ENCODE peak calls at places on chromosomes 5 and 9, in four cellular contexts. Y, P, X and Z are unnamed samples.

GRCh38 chr9:37899041-37899440 is 4.9 kb downstream of the SLC25A51 start:
- DNase-seq in P (no peak), Y (no peak), X (no peak), Z (no peak)

GRCh38 chr5:121319292-121319691 is 532.4 kb upstream of the FTMT start:
- DNase-seq in X (no peak), P (no peak), Y (no peak), Z (no peak)

GRCh38 chr5:172678902-172679301 is 37.8 kb downstream of the NEURL1B start:
- DNase-seq in X (no peak), Y (peak; percentile 53), P (no peak), Z (no peak)

GRCh38 chr5:93580387-93581100 is 475 bp downstream of the NR2F1-AS1 start:
- DNase-seq in P (peak; percentile 11), X (no peak), Y (no peak), Z (no peak)

GRCh38 chr9:131174681-131175239 is 49.4 kb downstream of the NUP214 start:
- DNase-seq in X (no peak), Y (no peak), P (no peak), Z (no peak)

GRCh38 chr5:1789838-1790462 is 9.7 kb downstream of the MRPL36 start:
- DNase-seq in X (no peak), P (peak; percentile 59), Y (no peak), Z (no peak)

GRCh38 chr9:123940721-123941534 is 11.0 kb upstream of the DENND1A start:
- DNase-seq in P (no peak), X (no peak), Y (no peak), Z (no peak)

GRCh38 chr5:13659391-13659790 is 285.1 kb downstream of the DNAH5 start:
- DNase-seq in Y (no peak), X (no peak), P (no peak), Z (no peak)

GRCh38 chr5:160213537-160213936 is 15.8 kb upstream of the FABP6 start:
- DNase-seq in Y (no peak), P (peak; percentile 66), X (no peak), Z (no peak)

GRCh38 chr5:76521240-76521758 is 101.9 kb downstream of the F2RL2 start:
- DNase-seq in P (peak; percentile 73), X (no peak), Y (no peak), Z (no peak)

GRCh38 chr9:14383296-14383695 is 69.4 kb upstream of the NFIB start:
- DNase-seq in P (peak; percentile 14), X (no peak), Y (no peak), Z (no peak)

GRCh38 chr5:107389130-107389553 is 281.6 kb downstream of the EFNA5 start:
- DNase-seq in X (peak; percentile 31), Y (no peak), P (peak; percentile 94), Z (no peak)

GRCh38 chr9:21381752-21382339 is 3.4 kb downstream of the IFNA2 start:
- DNase-seq in X (no peak), P (no peak), Y (peak; percentile 51), Z (peak; percentile 74)

GRCh38 chr5:180437336-180437735 is 56.8 kb upstream of the CNOT6 start:
- DNase-seq in X (no peak), Y (no peak), P (no peak), Z (no peak)

GRCh38 chr9:132090771-132091170 is 11.1 kb upstream of the MED27 start:
- DNase-seq in P (peak; percentile 50), X (no peak), Y (no peak), Z (no peak)

GRCh38 chr5:32712463-32713395 is 1.6 kb downstream of the NPR3 start:
- DNase-seq in Y (no peak), P (no peak), X (no peak), Z (no peak)

GRCh38 chr5:123754903-123755302 is 242.9 kb downstream of the CSNK1G3 start:
- DNase-seq in P (no peak), X (no peak), Y (no peak), Z (no peak)

GRCh38 chr5:6914336-6914735 is 201.1 kb downstream of the TENT4A start:
- DNase-seq in X (no peak), Y (no peak), P (no peak), Z (no peak)

GRCh38 chr9:20511680-20512079 is 110.6 kb downstream of the MLLT3 start:
- DNase-seq in Y (no peak), X (no peak), P (no peak), Z (no peak)

GRCh38 chr5:2330731-2331130 is 420.7 kb downstream of the IRX2 start:
- DNase-seq in X (no peak), P (no peak), Y (no peak), Z (no peak)

GRCh38 chr5:61362796-61363364 is 30.8 kb downstream of the ZSWIM6 start:
- DNase-seq in P (no peak), Y (no peak), X (no peak), Z (no peak)

GRCh38 chr5:107615173-107615856 is 55.4 kb downstream of the EFNA5 start:
- DNase-seq in X (no peak), P (peak; percentile 16), Y (no peak), Z (no peak)

GRCh38 chr5:65796269-65796668 is 74.3 kb downstream of the NLN start:
- DNase-seq in P (no peak), Y (no peak), X (no peak), Z (no peak)

GRCh38 chr5:154370119-154370518 is 75.7 kb upstream of the SAP30L start:
- DNase-seq in P (peak; percentile 74), Y (no peak), X (no peak), Z (no peak)

GRCh38 chr5:143008809-143009521 is 238.8 kb downstream of the ARHGAP26 start:
- DNase-seq in Y (no peak), X (peak; percentile 87), P (peak; percentile 99), Z (no peak)

GRCh38 chr5:132446621-132447020 is 44.0 kb downstream of the IRF1 start:
- DNase-seq in Y (no peak), X (no peak), P (no peak), Z (no peak)

GRCh38 chr9:124349267-124349666 is 66.0 kb downstream of the PSMB7 start:
- DNase-seq in Y (no peak), P (no peak), X (no peak), Z (no peak)

GRCh38 chr5:16726538-16726946 is 109.7 kb upstream of the RETREG1 start:
- DNase-seq in P (peak; percentile 58), Y (no peak), X (no peak), Z (no peak)

GRCh38 chr5:116862632-116863455 is 288.2 kb upstream of the SEMA6A start:
- DNase-seq in X (no peak), P (no peak), Y (no peak), Z (no peak)

GRCh38 chr9:4197548-4197947 is 102.3 kb downstream of the GLIS3 start:
- DNase-seq in X (no peak), Y (no peak), P (no peak), Z (no peak)

GRCh38 chr5:76441101-76441500 is 38.0 kb downstream of the IQGAP2 start:
- DNase-seq in P (no peak), Y (no peak), X (no peak), Z (no peak)

GRCh38 chr5:14491505-14491904 is 90.1 kb upstream of the OTULINL start:
- DNase-seq in X (no peak), P (no peak), Y (no peak), Z (no peak)

GRCh38 chr5:80609692-80610091 is 39.6 kb upstream of the ANKRD34B start:
- DNase-seq in X (no peak), Y (no peak), P (no peak), Z (no peak)

GRCh38 chr5:172860520-172861443 is 26.7 kb downstream of the ERGIC1 start:
- DNase-seq in Y (no peak), P (no peak), X (no peak), Z (no peak)

GRCh38 chr9:79572032-79572890 is 496 bp downstream of the TLE4 start:
- DNase-seq in Y (peak; percentile 82), P (no peak), X (peak; percentile 61), Z (peak; percentile 70)

GRCh38 chr5:56052735-56053134 is 58.0 kb upstream of the IL6ST start:
- DNase-seq in Y (no peak), X (no peak), P (no peak), Z (no peak)

GRCh38 chr9:131657890-131658752 is 81.8 kb downstream of the RAPGEF1 start:
- DNase-seq in X (no peak), Y (peak; percentile 57), P (peak; percentile 70), Z (peak; percentile 25)

GRCh38 chr5:36442796-36443195 is 141.1 kb upstream of the RANBP3L start:
- DNase-seq in P (peak; percentile 59), Y (no peak), X (no peak), Z (no peak)

GRCh38 chr9:86741311-86742215 is 205.7 kb downstream of the GAS1 start:
- DNase-seq in Y (peak; percentile 71), X (no peak), P (peak; percentile 80), Z (no peak)